ENCODE peak calls at places on chromosomes 1 and 21, in six cellular contexts. J, E, B, V, R and U are unnamed samples.

GRCh38 chr1:14242870-14243269 is 355.6 kb upstream of the KAZN start:
- DNase-seq in V (no peak), J (no peak), E (no peak), R (no peak), B (no peak), U (no peak)

GRCh38 chr21:31298618-31299269 is 45.3 kb downstream of the TIAM1 start:
- DNase-seq in E (no peak), R (no peak), B (peak; percentile 76), V (no peak), J (peak; percentile 33), U (peak; percentile 45)

GRCh38 chr1:18535391-18536210 is 54.9 kb downstream of the KLHDC7A start:
- DNase-seq in E (peak; percentile 34), R (no peak), B (no peak), J (no peak), V (no peak), U (no peak)

GRCh38 chr1:66271216-66271903 is 262.6 kb upstream of the SGIP1 start:
- DNase-seq in B (peak; percentile 98), R (peak; percentile 74), J (peak; percentile 98), E (peak; percentile 88), V (peak; percentile 97), U (peak; percentile 80)

GRCh38 chr1:30982937-30983336 is 74.4 kb upstream of the SDC3 start:
- DNase-seq in R (no peak), J (no peak), V (no peak), E (no peak), B (no peak), U (no peak)

GRCh38 chr1:55054396-55054795 is 15.0 kb downstream of the PCSK9 start:
- DNase-seq in E (no peak), V (no peak), J (no peak), R (no peak), B (no peak), U (no peak)

GRCh38 chr21:25568230-25568629 is 39.1 kb downstream of the MRPL39 start:
- DNase-seq in R (peak; percentile 21), J (peak; percentile 63), E (no peak), V (no peak), B (peak; percentile 81), U (no peak)

GRCh38 chr1:84163123-84164038 is 19.3 kb downstream of the PRKACB start:
- DNase-seq in J (no peak), V (no peak), R (no peak), B (no peak), E (no peak), U (no peak)

GRCh38 chr1:169271094-169271493 is 96.5 kb downstream of the NME7 start:
- DNase-seq in R (peak; percentile 28), V (no peak), J (no peak), B (no peak), E (no peak), U (no peak)

GRCh38 chr1:80629304-80629837 is 1171.4 kb upstream of the ADGRL2 start:
- DNase-seq in R (no peak), V (no peak), J (no peak), B (no peak), E (no peak), U (no peak)

DNA sequence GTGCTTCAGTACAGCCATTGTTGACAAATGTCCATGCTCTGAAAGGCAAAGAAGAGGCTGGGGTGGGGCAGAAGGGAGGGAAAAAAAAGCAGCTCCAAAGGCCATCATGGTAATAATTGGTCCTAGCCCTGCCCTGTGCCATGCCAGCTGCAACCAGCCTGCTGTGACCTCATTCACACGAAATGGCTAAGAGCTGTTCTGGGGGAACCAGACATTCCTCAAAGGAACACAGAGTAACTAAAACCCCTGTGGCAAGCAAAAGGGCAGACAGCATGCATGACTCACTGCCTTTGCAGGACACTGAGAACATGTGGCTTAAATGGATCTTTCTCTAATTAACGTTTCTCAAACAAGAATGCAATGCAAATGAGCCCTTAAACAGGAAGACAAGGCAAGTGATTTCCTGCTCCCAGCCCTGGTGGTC is 42.3 kb downstream of the STYXL2 start:
- DNase-seq in E (no peak), J (peak; percentile 47), B (peak; percentile 90), V (no peak), R (peak; percentile 69), U (peak; percentile 94)
- H3K4me3 ChIP-seq in E (no peak overlapping the region), J (no peak overlapping the region), B (no peak overlapping the region), V (no peak overlapping the region), R (no peak overlapping the region), U (no peak overlapping the region)

DNA sequence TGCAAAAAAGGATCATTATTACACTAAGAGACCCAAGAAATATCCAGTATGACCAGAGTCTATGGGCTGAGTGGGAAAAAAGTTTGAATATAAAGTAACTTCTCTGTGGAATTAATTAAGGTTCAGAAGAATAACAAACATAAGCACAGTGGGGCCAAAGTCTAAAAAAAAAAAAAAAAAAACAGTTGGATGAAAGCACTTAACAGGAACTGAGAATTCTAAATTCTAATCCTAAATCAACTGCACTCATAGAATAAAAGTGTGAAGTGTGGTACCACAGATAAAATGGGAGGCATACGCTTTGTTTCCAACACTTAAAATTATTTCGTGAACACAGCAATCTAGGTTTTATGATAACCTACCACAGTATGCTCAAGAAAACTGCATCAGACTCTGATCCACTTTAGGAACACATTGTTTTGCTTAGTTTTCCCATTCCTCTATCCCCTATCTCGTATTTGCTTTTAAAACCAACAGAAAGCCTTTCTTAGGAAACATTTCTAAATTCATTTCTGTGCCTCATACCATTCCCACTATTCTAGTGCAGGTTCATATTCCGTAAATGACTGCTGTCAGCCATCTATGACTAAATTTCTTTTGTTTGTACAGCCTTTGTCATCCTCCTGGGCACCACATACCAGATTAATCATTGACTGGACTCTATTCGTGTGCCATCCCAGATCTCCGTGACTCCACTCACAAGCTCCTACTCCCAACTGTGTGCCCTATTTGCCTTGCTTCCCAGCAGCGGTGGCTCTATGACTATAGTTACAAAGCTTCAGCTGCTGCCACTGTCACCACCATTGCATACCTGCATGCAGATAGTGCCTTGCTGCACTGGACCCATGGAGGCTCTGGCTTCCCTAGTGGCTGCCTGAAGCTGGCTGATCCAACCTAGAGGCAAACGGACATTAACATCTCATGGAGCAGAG is 24.9 kb downstream of the CHML start:
- DNase-seq in B (no peak), E (no peak), J (no peak), R (no peak), V (no peak), U (no peak)
- H3K4me3 ChIP-seq in B (no peak overlapping the region), E (no peak overlapping the region), J (no peak overlapping the region), R (no peak overlapping the region), V (no peak overlapping the region), U (no peak overlapping the region)

DNA sequence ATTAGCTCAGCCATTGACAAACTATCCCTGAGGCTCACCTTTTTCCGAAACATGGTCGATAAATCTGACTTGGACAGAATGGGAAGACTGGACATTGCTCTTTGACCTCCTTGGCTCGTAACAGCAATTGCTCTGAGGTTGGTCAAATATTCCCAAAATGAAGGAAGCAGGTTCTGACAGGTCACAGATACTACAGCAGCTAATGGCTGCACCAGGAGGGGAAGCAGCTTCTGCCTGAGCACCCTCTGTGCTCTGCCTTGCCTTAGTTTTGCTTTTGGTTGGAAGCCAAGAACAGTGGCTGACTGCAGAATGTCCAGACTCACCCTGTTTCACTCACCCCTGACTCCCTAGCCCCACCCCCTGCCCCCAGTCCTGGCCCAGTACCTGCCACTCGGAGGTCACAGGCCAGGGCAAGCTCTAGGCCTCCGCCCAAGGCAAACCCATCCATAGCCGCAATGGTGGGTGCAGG is 15.4 kb downstream of the ECHDC2 start:
- DNase-seq in B (no peak), R (no peak), E (no peak), J (no peak), V (no peak), U (no peak)
- H3K4me3 ChIP-seq in B (no peak overlapping the region), R (no peak overlapping the region), E (no peak overlapping the region), J (no peak overlapping the region), V (no peak overlapping the region), U (no peak overlapping the region)

GRCh38 chr1:111745670-111746613 is 6.7 kb upstream of the INKA2 start:
- DNase-seq in B (no peak), V (no peak), R (no peak), E (no peak), J (no peak), U (no peak)
- H3K4me3 ChIP-seq in B (no peak overlapping the region), V (no peak overlapping the region), R (no peak overlapping the region), E (no peak overlapping the region), J (no peak overlapping the region), U (no peak overlapping the region)

GRCh38 chr1:112509005-112509659 is 367 bp downstream of the WNT2B start:
- DNase-seq in V (no peak), J (no peak), E (no peak), R (peak; percentile 73), B (no peak), U (no peak)

GRCh38 chr1:112508242-112509004 is at the start of gene WNT2B:
- DNase-seq in V (no peak), E (no peak), R (peak; percentile 89), B (no peak), J (no peak), U (no peak)

GRCh38 chr1:112506731-112507130 is 2.0 kb upstream of the WNT2B start:
- DNase-seq in R (no peak), V (no peak), E (no peak), B (no peak), J (no peak), U (no peak)

GRCh38 chr1:112507336-112507735 is 1.4 kb upstream of the WNT2B start:
- DNase-seq in R (peak; percentile 60), E (no peak), J (no peak), B (no peak), V (no peak), U (no peak)

GRCh38 chr1:112507896-112508241 is 896 bp upstream of the WNT2B start:
- DNase-seq in R (peak; percentile 79), J (no peak), E (no peak), V (no peak), B (no peak), U (no peak)
- H3K4me3 ChIP-seq in R (peak overlapping the region; percentile 92), J (peak overlapping the region; percentile 44), E (peak overlapping the region; percentile 65), V (peak overlapping the region; percentile 87), B (peak overlapping the region; percentile 41), U (peak overlapping the region; percentile 29)

DNA sequence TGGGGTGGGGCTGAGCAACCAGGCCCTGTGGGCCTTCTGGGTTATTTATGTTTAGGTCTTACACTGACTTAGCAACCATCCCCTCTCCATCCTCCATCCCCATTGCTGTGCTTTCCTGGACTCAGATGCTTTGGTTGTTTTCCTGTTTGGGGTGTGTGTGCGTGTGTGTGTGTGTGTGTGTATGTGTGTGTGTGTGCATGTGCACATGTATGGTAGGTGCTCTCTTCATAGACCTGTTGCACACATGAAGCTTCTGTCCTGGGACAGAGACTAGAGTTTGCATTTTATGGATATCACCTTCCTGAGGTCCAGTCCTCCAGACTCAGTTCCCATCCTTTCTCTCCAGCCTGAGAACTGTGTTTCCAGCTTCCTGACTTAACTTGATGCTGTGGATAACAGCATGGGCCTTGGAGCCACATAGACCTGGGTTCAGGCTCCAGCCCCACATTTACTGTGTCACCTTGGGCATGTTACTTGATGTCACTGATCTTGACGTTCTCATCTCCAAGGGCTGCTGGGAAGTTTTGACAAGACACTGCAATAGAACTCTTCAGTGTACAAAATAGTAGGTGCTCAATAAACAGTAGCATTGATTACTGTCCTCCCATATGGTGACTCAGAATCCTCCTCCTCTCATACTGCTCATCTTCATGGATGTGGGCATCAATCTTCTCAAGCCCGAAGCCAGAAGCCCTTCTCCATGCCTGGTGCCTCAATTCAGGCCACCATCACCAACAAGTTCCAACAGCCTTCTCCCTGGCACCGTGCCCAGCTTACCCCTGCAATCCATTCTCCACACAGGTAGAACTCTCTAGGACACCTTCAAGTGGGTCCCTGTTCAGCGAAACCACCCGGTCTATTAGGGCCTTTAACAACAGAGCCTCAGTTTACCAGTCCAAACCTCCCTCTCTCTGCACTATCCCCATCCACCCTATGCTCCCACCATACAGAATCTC is 181.8 kb upstream of the EDN2 start:
- DNase-seq in B (no peak), E (no peak), R (no peak), J (no peak), V (no peak), U (no peak)
- H3K4me3 ChIP-seq in B (no peak overlapping the region), E (no peak overlapping the region), R (no peak overlapping the region), J (no peak overlapping the region), V (no peak overlapping the region), U (no peak overlapping the region)

GRCh38 chr21:16587671-16588379 is 858.0 kb downstream of the USP25 start:
- DNase-seq in J (no peak), B (peak; percentile 62), E (no peak), R (peak; percentile 20), V (no peak), U (no peak)
- H3K4me3 ChIP-seq in J (peak overlapping the region; percentile 22), B (peak overlapping the region; percentile 34), E (no peak overlapping the region), R (peak overlapping the region; percentile 50), V (peak overlapping the region; percentile 73), U (peak overlapping the region; percentile 19)